ENCODE peak calls at places on chromosomes 11 and 22, in four cellular contexts. G is K562, Z is HepG2, P is A549. J is an unnamed sample.

GRCh38 chr11:63916837-63917684 is at the start of gene RCOR2:
- DNase-seq in P (peak), Z (peak), G (peak), J (peak)

GRCh38 chr11:10302744-10303557 is 1.9 kb upstream of the ADM start:
- DNase-seq in Z (peak), G (peak), P (peak), J (peak)

GRCh38 chr11:74055938-74056337 is 47.1 kb upstream of the UCP3 start:
- DNase-seq in Z (peak), G (no peak), P (no peak), J (no peak)

GRCh38 chr11:82046778-82047177 is 686.9 kb downstream of the FAM181B start:
- DNase-seq in G (no peak), Z (no peak), P (no peak), J (no peak)

GRCh38 chr11:59668188-59668949 is 468 bp downstream of the PATL1 start:
- DNase-seq in P (peak), G (peak), Z (peak), J (peak)

GRCh38 chr11:34513674-34513995 is at the start of gene ELF5:
- DNase-seq in G (no peak), Z (no peak), P (no peak), J (no peak)

GRCh38 chr11:61505640-61506155 is 2.9 kb upstream of the LRRC10B start:
- DNase-seq in G (no peak), P (no peak), Z (no peak), J (no peak)

GRCh38 chr11:42012261-42012660 is 552.8 kb upstream of the LRRC4C start:
- DNase-seq in P (no peak), Z (no peak), G (no peak), J (no peak)

GRCh38 chr11:2660357-2660939 is 39.3 kb downstream of the KCNQ1OT1 start:
- DNase-seq in G (no peak), Z (no peak), P (peak), J (no peak)

GRCh38 chr11:129917231-129917630 is 21.9 kb upstream of the NFRKB start:
- DNase-seq in G (no peak), P (no peak), Z (no peak), J (no peak)

GRCh38 chr11:104106136-104106754 is 57.7 kb downstream of the PDGFD start:
- DNase-seq in Z (no peak), P (no peak), G (no peak), J (no peak)

GRCh38 chr11:59267738-59268475 is 55.2 kb upstream of the MPEG1 start:
- DNase-seq in G (no peak), P (no peak), Z (no peak), J (no peak)

GRCh38 chr22:39264344-39265116 is 19.7 kb upstream of the PDGFB start:
- DNase-seq in Z (no peak), G (no peak), P (no peak), J (no peak)

GRCh38 chr11:1484716-1485503 is 1.7 kb downstream of the MOB2 start:
- DNase-seq in P (no peak), Z (no peak), G (peak), J (no peak)

GRCh38 chr22:47805394-47805935 is 1043.0 kb downstream of the TBC1D22A start:
- DNase-seq in G (no peak), Z (no peak), P (no peak), J (no peak)

GRCh38 chr22:46963672-46964545 is 201.5 kb downstream of the TBC1D22A start:
- DNase-seq in G (no peak), P (no peak), Z (no peak), J (peak)

GRCh38 chr11:66287256-66288137 is 1.4 kb downstream of the YIF1A start:
- DNase-seq in P (no peak), G (no peak), Z (no peak), J (no peak)

GRCh38 chr22:30702856-30703255 is 8.2 kb downstream of the OSBP2 start:
- DNase-seq in G (no peak), Z (no peak), P (no peak), J (no peak)

GRCh38 chr11:2881974-2882362 is 3.6 kb downstream of the CDKN1C start:
- DNase-seq in P (no peak), G (no peak), Z (no peak), J (no peak)

GRCh38 chr11:69234740-69235710 is 58.9 kb upstream of the MYEOV start:
- DNase-seq in P (no peak), G (peak), Z (no peak), J (no peak)

GRCh38 chr22:44620129-44620840 is 81.7 kb upstream of the PRR5 start:
- DNase-seq in P (peak), Z (peak), G (peak), J (peak)

GRCh38 chr22:22810018-22810427 is 77.6 kb upstream of the IGLL5 start:
- DNase-seq in P (peak), G (peak), Z (peak), J (peak)

GRCh38 chr22:43317252-43317651 is 25.9 kb downstream of the SCUBE1 start:
- DNase-seq in G (no peak), Z (no peak), P (no peak), J (no peak)

GRCh38 chr11:85974126-85974525 is 94.8 kb downstream of the PICALM start:
- DNase-seq in P (no peak), Z (no peak), G (no peak), J (no peak)

GRCh38 chr11:118139578-118139977 is 13.0 kb downstream of the SCN4B start:
- DNase-seq in P (no peak), G (no peak), Z (no peak), J (no peak)

GRCh38 chr11:11383995-11384394 is 30.9 kb upstream of the CSNK2A3 start:
- DNase-seq in Z (no peak), G (no peak), P (no peak), J (no peak)

GRCh38 chr22:40834628-40835027 is 15.5 kb upstream of the SLC25A17 start:
- DNase-seq in P (no peak), G (no peak), Z (no peak), J (no peak)

GRCh38 chr22:48785792-48786678 is 1041.6 kb downstream of the BRD1 start:
- DNase-seq in P (no peak), Z (no peak), G (no peak), J (no peak)

GRCh38 chr11:65366340-65366773 is 11.8 kb downstream of the TIGD3 start:
- DNase-seq in Z (peak), P (peak), G (peak), J (peak)

GRCh38 chr11:119700536-119701346 is 28.3 kb downstream of the NECTIN1 start:
- DNase-seq in Z (peak), P (no peak), G (no peak), J (no peak)

GRCh38 chr11:120137611-120138521 is at the start of gene TRIM29:
- DNase-seq in G (peak), P (no peak), Z (no peak), J (no peak)

GRCh38 chr11:119417726-119418540 is 5.0 kb downstream of the THY1 start:
- DNase-seq in Z (no peak), P (no peak), G (no peak), J (no peak)

GRCh38 chr11:66958232-66958955 is at the start of gene PC:
- DNase-seq in P (peak), Z (peak), G (peak), J (peak)

GRCh38 chr11:134359646-134360045 is 27.9 kb downstream of the GLB1L2 start:
- DNase-seq in P (no peak), G (no peak), Z (no peak), J (no peak)

GRCh38 chr11:65491614-65492386 is 7.0 kb upstream of the MALAT1 start:
- DNase-seq in Z (no peak), P (peak), G (peak), J (peak)

GRCh38 chr11:2521681-2522630 is 77.1 kb downstream of the KCNQ1 start:
- DNase-seq in Z (no peak), G (no peak), P (no peak), J (no peak)

GRCh38 chr22:38028344-38029130 is 28.7 kb upstream of the PICK1 start:
- DNase-seq in G (no peak), Z (no peak), P (no peak), J (no peak)

GRCh38 chr22:37337204-37337943 is 55.1 kb downstream of the CYTH4 start:
- DNase-seq in G (no peak), P (peak), Z (no peak), J (no peak)

GRCh38 chr11:64933213-64933934 is 2.3 kb downstream of the GPHA2 start:
- DNase-seq in P (no peak), Z (no peak), G (no peak), J (no peak)

GRCh38 chr11:1198766-1199688 is 23.8 kb upstream of the MUC5B start:
- DNase-seq in P (no peak), Z (no peak), G (no peak), J (no peak)

GRCh38 chr11:126544311-126545056 is 189.0 kb downstream of the ST3GAL4 start:
- DNase-seq in Z (no peak), G (no peak), P (no peak), J (peak)
- TF ChIP-seq MAX in Z (no peak), G (no peak), P (no peak), J (no peak)

DNA sequence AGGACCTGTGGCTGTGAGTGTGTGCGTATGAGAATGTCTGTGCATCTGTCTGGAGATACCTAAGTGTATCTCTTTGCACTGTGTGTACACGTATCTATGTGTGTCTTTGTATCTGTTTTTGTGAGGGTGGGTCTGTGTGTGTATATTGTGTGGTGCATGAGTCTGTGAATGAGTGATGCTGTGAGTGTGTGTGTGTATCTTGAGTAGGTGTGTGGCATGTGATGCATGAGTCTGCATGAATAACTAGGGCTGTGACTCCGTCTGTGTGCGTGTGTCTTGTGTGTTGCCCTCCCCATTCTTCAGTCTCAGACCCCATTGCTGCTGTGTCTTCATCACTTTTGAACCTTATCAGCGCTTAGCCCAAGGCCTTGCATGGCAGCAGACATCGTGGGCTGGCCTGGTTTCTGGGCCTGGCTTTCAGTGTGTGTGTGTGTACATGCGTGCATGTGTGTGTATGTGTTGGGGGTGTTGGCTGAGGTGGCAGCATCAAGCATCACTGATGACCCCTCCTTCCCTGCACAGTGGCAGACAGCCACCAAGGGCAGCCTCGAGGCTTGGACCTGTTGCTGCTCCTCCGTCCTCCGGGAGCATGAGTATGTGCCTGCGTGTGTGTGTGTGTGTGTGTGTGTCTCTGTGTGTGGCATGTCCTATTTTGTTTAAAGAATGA is 1.4 kb downstream of the SGSM1 start:
- DNase-seq in Z (no peak), G (no peak), P (peak), J (no peak)
- TF ChIP-seq JUN in Z (no peak), G (no peak), P (no peak), J (no peak)

GRCh38 chr11:44540667-44541066 is 24.8 kb upstream of the CD82 start:
- DNase-seq in Z (no peak), P (no peak), G (no peak), J (no peak)

GRCh38 chr11:44537679-44538078 is 27.8 kb upstream of the CD82 start:
- DNase-seq in Z (no peak), G (no peak), P (no peak), J (no peak)

GRCh38 chr11:44536779-44537516 is 28.5 kb upstream of the CD82 start:
- DNase-seq in P (no peak), G (peak), Z (no peak), J (no peak)

GRCh38 chr11:44539971-44540370 is 25.5 kb upstream of the CD82 start:
- DNase-seq in G (no peak), Z (no peak), P (no peak), J (no peak)

GRCh38 chr11:44538375-44539054 is 26.9 kb upstream of the CD82 start:
- DNase-seq in P (peak), G (peak), Z (peak), J (peak)
- TF ChIP-seq MYC in P (no peak), G (peak), Z (no peak), J (no peak)

GRCh38 chr11:27354359-27354965 is 8.6 kb downstream of the CCDC34 start:
- DNase-seq in P (no peak), Z (peak), G (no peak), J (no peak)

GRCh38 chr11:27352781-27353180 is 10.2 kb downstream of the CCDC34 start:
- DNase-seq in Z (no peak), P (no peak), G (no peak), J (no peak)

GRCh38 chr11:27356624-27357222 is 6.3 kb downstream of the CCDC34 start:
- DNase-seq in Z (no peak), P (no peak), G (no peak), J (no peak)

GRCh38 chr11:27355575-27356104 is 7.4 kb downstream of the CCDC34 start:
- DNase-seq in Z (no peak), P (no peak), G (no peak), J (no peak)

GRCh38 chr11:27353593-27354358 is 9.2 kb downstream of the CCDC34 start:
- DNase-seq in P (no peak), G (no peak), Z (no peak), J (no peak)
- TF ChIP-seq MAX in P (no peak), G (no peak), Z (no peak), J (no peak)

DNA sequence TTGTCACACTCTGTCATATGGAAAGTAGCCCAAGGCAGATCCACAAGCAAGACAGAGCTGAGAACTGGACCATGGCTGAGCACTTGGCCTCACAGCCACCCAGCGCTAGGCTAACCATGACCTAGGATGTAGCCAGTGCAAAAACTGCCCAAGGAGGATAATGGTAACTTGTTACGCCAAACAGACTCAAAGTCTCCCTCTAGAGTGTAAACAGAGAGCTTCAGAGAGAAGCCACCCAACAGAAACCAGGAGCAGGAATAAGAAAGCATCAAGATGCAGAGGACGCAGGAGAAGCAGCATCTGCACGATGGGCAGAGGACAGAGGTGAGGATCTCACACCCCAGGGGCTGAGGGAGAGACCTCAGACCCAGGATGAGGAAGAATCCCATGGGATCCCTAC is 97.9 kb downstream of the RCN1 start:
- DNase-seq in P (peak), G (no peak), Z (no peak), J (no peak)
- TF ChIP-seq JUN in P (no peak), G (no peak), Z (no peak), J (no peak)

DNA sequence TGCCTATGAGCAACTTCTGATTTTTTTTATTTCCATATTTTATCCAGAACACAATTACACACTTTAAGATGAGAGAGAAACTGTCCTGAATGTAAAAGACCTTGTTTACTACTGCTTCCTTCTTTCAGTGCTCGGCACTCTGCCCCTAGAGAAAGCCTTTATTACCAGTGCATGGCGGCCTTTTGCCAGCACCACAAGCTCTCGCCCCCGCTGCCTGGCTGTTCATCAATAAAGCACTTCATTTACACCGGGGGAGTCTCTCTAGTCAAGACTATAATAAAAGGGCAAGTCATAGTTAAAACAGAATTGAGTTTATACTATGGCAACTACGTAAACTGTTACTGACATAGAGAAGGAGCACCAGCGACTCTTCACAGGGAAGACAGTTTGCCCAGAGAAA is 259.5 kb downstream of the CADM1 start:
- DNase-seq in G (no peak), P (no peak), Z (no peak), J (no peak)
- TF ChIP-seq MYC in G (no peak), P (no peak), Z (no peak), J (no peak)

DNA sequence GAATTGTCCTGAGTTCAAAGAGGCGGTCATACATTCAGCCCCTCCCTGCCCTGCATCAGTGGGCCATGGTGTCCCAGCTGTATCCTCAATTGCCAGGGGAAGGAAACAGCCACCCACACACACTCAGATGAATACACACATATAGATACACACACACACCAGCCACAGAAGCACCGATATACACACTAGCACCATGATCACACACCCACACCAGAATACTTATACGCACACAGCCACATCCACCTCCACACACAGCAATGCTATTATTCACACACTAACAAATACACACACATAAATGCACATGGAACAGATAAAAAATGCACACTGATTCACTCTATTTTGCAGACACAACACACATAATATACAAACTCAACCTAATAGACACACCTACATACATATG is 1.4 kb downstream of the PDE2A start:
- DNase-seq in Z (no peak), G (no peak), P (no peak), J (no peak)
- TF ChIP-seq MAX in Z (no peak), G (no peak), P (no peak), J (no peak)